ENCODE peak calls at places on chromosomes 2 and 18, in six cellular contexts. Q is CD8-positive, alpha-beta T cell; J is activated CD8-positive, alpha-beta T cell treated with anti-CD3 and anti-CD28 coated beads for 36 hours; Z is CD4-positive, alpha-beta T cell; K is tibial nerve; G is mesothelial cell of epicardium. U is an unnamed sample.

GRCh38 chr2:7452110-7452851 is 535.1 kb downstream of the RNF144A start:
- DNase-seq in J (peak), K (no peak), G (no peak), Z (no peak), Q (no peak), U (no peak)

GRCh38 chr2:107618769-107619168 is 207.9 kb upstream of the RGPD4 start:
- DNase-seq in J (no peak), G (no peak), Q (no peak), K (no peak), Z (no peak), U (no peak)

GRCh38 chr18:79374408-79375171 is 21.1 kb upstream of the NFATC1 start:
- DNase-seq in J (no peak), G (no peak), Q (no peak), K (no peak), Z (no peak), U (peak)

GRCh38 chr18:11982981-11983380 is 1.7 kb downstream of the IMPA2 start:
- DNase-seq in G (no peak), K (no peak), Q (no peak), Z (no peak), J (no peak), U (no peak)

GRCh38 chr2:145483854-145484253 is 963.9 kb upstream of the ZEB2 start:
- DNase-seq in K (no peak), G (no peak), Z (no peak), Q (no peak), J (no peak), U (no peak)

GRCh38 chr2:160221391-160222276 is 21.6 kb upstream of the ITGB6 start:
- DNase-seq in Z (no peak), K (no peak), J (no peak), Q (no peak), G (no peak), U (no peak)

GRCh38 chr2:205989291-205990071 is 96.5 kb downstream of the INO80D start:
- DNase-seq in Z (no peak), Q (no peak), G (no peak), K (no peak), J (no peak), U (no peak)

GRCh38 chr2:138421315-138421970 is 80.1 kb upstream of the SPOPL start:
- DNase-seq in G (no peak), Z (no peak), J (no peak), K (no peak), Q (no peak), U (no peak)

GRCh38 chr18:35611518-35611917 is 30.0 kb downstream of the GALNT1 start:
- DNase-seq in Q (no peak), G (no peak), K (no peak), Z (no peak), J (no peak), U (no peak)

DNA sequence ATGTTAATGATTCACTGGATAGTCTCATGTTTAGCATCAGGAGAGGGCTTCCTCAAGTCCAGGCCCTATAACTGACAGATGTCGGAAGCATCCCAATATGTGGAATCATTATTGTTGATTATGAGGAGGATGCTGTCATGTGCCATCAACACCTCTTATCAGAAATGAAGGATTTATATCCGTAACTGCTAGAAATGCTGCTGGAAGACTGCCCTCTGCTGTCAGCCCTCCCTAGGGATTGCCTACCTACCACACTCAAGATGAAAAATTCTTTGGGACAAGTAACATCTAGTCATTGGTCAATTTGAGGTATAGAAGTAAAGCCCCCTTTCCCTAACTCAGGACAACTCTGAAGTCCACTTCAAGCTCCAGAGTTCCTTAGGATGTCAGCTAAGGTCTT is 1166.5 kb upstream of the NXPH2 start:
- DNase-seq in Z (no peak), Q (no peak), K (no peak), G (no peak), J (no peak), U (no peak)
- TF ChIP-seq CTCF in Z (no peak), Q (no peak), K (no peak), G (no peak), J (no peak), U (no peak)

GRCh38 chr2:240997856-240998705 is at the start of gene SNED1:
- DNase-seq in Q (peak), K (peak), J (peak), G (peak), Z (peak), U (peak)
- TF ChIP-seq CTCF in Q (no peak), K (no peak), J (no peak), G (no peak), Z (no peak), U (no peak)

DNA sequence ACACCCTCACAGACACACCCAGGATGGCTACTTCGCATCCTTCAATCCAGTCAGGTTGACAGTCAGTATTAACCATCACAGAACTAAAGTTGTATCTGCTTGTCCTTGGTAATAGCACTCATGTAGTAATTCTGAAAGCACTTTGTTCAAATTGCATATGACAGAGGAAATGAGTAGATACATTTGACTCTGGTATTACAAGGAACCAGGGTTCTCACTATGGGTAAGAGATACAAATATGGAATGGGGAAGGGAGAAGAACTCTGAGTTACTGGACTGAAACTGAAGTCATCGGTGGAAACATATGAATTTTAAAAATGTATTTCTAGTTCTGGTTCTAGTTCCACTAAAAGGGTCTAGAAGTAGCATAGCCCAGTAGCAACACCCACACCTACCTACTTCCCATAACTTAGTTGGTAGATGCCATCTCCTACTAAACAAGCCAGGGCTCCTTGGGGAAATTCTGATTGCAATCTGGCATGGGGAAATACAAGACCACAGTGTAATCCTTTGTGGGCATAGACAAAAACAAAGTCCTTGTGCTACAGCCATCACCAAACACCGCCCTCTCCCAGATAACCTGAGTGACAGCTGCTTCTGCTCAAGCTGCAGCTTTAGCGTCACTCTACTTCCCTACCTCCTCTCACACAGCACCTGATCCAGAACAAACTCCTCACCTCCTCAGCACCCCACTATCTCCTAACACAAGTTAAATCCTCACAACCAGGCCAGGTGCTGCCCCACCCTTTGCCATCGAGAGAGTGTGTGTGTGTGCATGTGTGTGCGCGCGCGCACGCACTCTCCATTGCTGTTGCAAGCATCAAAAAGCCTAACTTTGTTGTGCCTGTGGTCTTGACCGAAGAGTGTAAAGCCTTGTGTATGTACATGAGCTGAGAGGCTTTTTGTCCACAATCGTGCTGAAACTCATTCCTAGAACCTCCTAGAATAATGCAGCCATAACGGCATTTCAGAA is 31.4 kb upstream of the CD226 start:
- DNase-seq in K (no peak), G (no peak), Q (no peak), Z (no peak), J (no peak), U (peak)
- TF ChIP-seq CTCF in K (no peak), G (no peak), Q (no peak), Z (no peak), J (no peak), U (no peak)

DNA sequence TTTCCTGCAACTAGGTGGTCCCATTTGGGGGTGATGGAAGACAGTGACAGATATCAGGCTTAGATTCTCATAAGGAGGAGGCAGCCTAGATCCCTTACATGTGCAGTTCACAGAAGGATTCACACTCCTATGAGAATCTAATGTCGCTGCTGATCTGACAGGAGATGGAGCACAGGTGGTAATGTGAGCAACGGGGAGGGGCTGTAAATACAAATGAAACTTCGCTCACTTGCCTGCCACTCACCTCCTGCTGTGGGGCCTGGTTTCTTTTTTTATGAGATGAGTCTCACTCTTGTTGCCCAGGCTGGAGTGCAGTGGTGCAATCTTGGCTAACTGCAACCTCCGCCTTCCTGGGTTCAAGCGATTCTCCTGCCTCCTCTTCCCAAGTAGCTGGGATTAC is 258.6 kb downstream of the EN1 start:
- DNase-seq in Q (no peak), J (no peak), K (no peak), G (no peak), Z (no peak), U (no peak)
- TF ChIP-seq CTCF in Q (no peak), J (no peak), K (no peak), G (no peak), Z (no peak), U (no peak)

DNA sequence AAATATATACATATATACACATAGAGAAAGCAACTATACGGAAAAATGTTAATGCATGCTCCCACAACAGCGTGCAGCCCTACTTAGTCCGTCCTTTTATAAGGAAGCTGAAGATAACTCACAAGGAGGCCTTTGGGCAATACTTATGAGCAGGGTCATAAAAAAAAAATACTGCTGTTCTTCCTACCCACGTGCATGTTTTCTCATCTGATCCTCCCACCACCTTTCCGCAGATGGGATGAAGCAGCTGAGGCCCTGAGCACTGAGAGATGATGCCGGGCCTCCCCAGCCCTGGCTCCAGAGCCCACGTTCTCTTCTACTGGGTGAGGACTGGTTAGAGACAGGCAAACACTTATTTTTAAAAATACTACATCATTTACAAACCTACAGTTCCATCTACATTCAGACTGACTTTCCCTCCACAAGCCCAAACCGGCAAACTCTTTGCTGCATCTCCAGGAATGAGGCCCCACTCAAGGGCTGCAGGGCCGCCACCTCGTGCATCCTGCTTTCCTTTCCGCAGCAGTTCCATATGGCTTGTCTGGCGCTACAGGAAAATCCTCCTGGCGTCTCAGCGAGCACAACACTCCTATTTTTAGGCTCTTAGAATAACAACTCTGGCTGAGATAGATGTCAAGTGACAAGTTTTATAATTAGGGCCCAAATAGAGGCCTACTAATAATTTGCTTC is 41.6 kb downstream of the TBC1D8 start:
- DNase-seq in Z (no peak), G (no peak), K (no peak), Q (no peak), J (no peak), U (no peak)
- TF ChIP-seq CTCF in Z (no peak), G (no peak), K (no peak), Q (no peak), J (no peak), U (no peak)

GRCh38 chr2:56217106-56217505 is 33.3 kb downstream of the CCDC85A start:
- DNase-seq in K (no peak), J (no peak), Z (no peak), Q (no peak), G (no peak), U (no peak)
- TF ChIP-seq CTCF in K (no peak), J (no peak), Z (no peak), Q (no peak), G (no peak), U (no peak)

GRCh38 chr2:61694312-61695274 is 156.4 kb upstream of the XPO1 start:
- DNase-seq in J (peak), K (peak), G (peak), Q (peak), Z (peak), U (peak)
- TF ChIP-seq CTCF in J (peak), K (peak), G (no peak), Q (peak), Z (peak), U (peak)

DNA sequence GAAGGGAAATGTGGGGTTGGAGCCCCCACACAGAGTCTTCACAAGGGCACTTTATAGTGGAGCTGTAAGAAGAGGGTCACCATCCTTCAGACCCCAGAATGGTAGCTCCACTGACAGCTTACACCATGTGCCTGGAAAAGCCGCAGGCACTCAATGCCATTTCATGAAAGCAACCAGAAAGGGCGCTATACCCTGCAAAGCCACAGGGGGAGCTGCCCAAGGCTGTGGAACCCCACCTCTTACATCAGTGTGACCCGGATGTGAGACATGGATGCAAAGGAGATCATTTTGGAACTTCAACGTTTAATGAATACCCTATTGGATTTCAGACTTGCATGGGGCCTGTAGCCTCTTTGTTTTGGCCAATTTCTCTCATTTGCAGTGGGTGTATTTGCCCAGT is 694.7 kb downstream of the CBLN2 start:
- DNase-seq in Q (no peak), Z (no peak), J (peak), G (no peak), K (no peak), U (no peak)
- TF ChIP-seq CTCF in Q (no peak), Z (no peak), J (no peak), G (no peak), K (no peak), U (no peak)

GRCh38 chr18:46408334-46408987 is 248.6 kb downstream of the LOXHD1 start:
- DNase-seq in G (no peak), Z (no peak), K (no peak), J (no peak), Q (no peak), U (no peak)
- TF ChIP-seq CTCF in G (no peak), Z (no peak), K (no peak), J (no peak), Q (no peak), U (no peak)

U was measured in GM13977.